ENCODE peak calls at places on chromosomes 12 and 14, in six cellular contexts. W is heart left ventricle, X is mammary epithelial cell, P is left ventricle myocardium inferior, C is lower lobe of right lung, Z is uterus. S is an unnamed sample. For H3K27me3, the result is how much of the 10 kb centered on the place peaks cover.

GRCh38 chr14:103333754-103334643 is at the start of gene EIF5:
- DNase-seq in W (peak), X (peak), P (peak), C (peak), Z (peak), S (peak)

GRCh38 chr12:14769462-14769836 is 33.8 kb downstream of the WBP11 start:
- DNase-seq in W (peak), X (no peak), P (peak), C (peak), Z (peak), S (peak)

GRCh38 chr14:20611277-20611676 is 20.1 kb upstream of the RNASE12 start:
- DNase-seq in W (no peak), X (no peak), P (no peak), C (no peak), Z (no peak), S (no peak)

GRCh38 chr12:89678225-89678624 is 30.4 kb downstream of the ATP2B1 start:
- DNase-seq in W (no peak), X (no peak), P (no peak), C (no peak), Z (no peak), S (no peak)

GRCh38 chr14:84643438-84643837 is 886.5 kb upstream of the FLRT2 start:
- DNase-seq in W (no peak), X (no peak), P (no peak), C (no peak), Z (no peak), S (no peak)

GRCh38 chr14:75258079-75258802 is 20.4 kb upstream of the FOS start:
- DNase-seq in W (no peak), X (no peak), P (no peak), C (peak), Z (peak), S (peak)

GRCh38 chr14:28102814-28103213 is 663.8 kb upstream of the FOXG1 start:
- DNase-seq in W (no peak), X (peak), P (no peak), C (no peak), Z (no peak), S (no peak)

GRCh38 chr14:78933948-78934524 is 763.9 kb downstream of the NRXN3 start:
- DNase-seq in W (no peak), X (peak), P (no peak), C (no peak), Z (no peak), S (no peak)

GRCh38 chr12:6927999-6928702 is 392 bp downstream of the ATN1 start:
- DNase-seq in W (peak), X (no peak), P (no peak), C (no peak), Z (peak), S (no peak)

GRCh38 chr12:12376636-12377448 is 20.0 kb downstream of the BORCS5 start:
- DNase-seq in W (no peak), X (peak), P (no peak), C (no peak), Z (no peak), S (no peak)

GRCh38 chr14:92010644-92011043 is 29.2 kb downstream of the TRIP11 start:
- DNase-seq in W (no peak), X (no peak), P (no peak), C (no peak), Z (no peak), S (no peak)

GRCh38 chr14:92014014-92014413 is 25.8 kb downstream of the TRIP11 start:
- DNase-seq in W (no peak), X (no peak), P (no peak), C (no peak), Z (no peak), S (no peak)

GRCh38 chr14:92012121-92012748 is 27.6 kb downstream of the TRIP11 start:
- DNase-seq in W (no peak), X (no peak), P (no peak), C (no peak), Z (no peak), S (no peak)

GRCh38 chr14:92005019-92005418 is 34.8 kb downstream of the TRIP11 start:
- DNase-seq in W (no peak), X (no peak), P (no peak), C (no peak), Z (no peak), S (no peak)

DNA sequence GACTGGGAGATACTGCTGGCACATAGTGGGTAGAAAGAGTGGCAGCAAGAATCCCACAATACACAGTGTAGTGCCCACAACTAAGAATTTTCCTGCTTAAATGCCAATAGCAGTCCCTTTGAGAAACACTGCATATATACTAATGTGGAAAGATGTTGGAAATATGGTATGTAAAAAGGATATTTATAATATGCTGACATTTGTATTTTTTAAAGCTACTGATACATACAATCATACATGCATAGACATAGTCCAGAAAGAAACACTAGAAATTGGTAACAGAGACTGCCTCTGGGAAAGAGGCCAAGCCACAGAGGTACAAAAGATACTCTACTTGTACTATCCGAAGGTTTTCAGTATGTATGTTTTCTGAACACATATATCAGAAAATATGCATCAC is 30.3 kb downstream of the TRIP11 start:
- DNase-seq in W (no peak), X (no peak), P (no peak), C (no peak), Z (no peak), S (no peak)
- H3K27me3 ChIP-seq in W (under half), X (under half), P (under half), C (under half), Z (under half), S (under half)

GRCh38 chr12:52313461-52313860 is 7.7 kb downstream of the KRT83 start:
- DNase-seq in W (no peak), X (no peak), P (no peak), C (no peak), Z (no peak), S (no peak)

GRCh38 chr12:52316701-52317100 is 4.5 kb downstream of the KRT83 start:
- DNase-seq in W (no peak), X (no peak), P (no peak), C (no peak), Z (no peak), S (no peak)

GRCh38 chr12:52316290-52316689 is 4.9 kb downstream of the KRT83 start:
- DNase-seq in W (no peak), X (no peak), P (no peak), C (no peak), Z (no peak), S (no peak)

GRCh38 chr12:52313926-52314325 is 7.3 kb downstream of the KRT83 start:
- DNase-seq in W (no peak), X (no peak), P (no peak), C (no peak), Z (no peak), S (no peak)

GRCh38 chr12:52314511-52314910 is 6.7 kb downstream of the KRT83 start:
- DNase-seq in W (no peak), X (no peak), P (no peak), C (no peak), Z (no peak), S (no peak)
- H3K27me3 ChIP-seq in W (under half), X (under half), P (half or more), C (under half), Z (under half), S (under half)

GRCh38 chr12:108235231-108235959 is 103.7 kb downstream of the CMKLR1 start:
- DNase-seq in W (no peak), X (no peak), P (no peak), C (no peak), Z (no peak), S (no peak)
- H3K27me3 ChIP-seq in W (under half), X (under half), P (half or more), C (under half), Z (under half), S (under half)

GRCh38 chr14:23409966-23410635 is 2.0 kb upstream of the MYH6 start:
- DNase-seq in W (peak), X (no peak), P (peak), C (no peak), Z (no peak), S (no peak)
- H3K27me3 ChIP-seq in W (under half), X (under half), P (under half), C (under half), Z (under half), S (under half)

GRCh38 chr14:99055019-99055418 is 217.0 kb downstream of the BCL11B start:
- DNase-seq in W (no peak), X (peak), P (no peak), C (no peak), Z (no peak), S (no peak)

GRCh38 chr14:99055816-99056215 is 216.2 kb downstream of the BCL11B start:
- DNase-seq in W (no peak), X (no peak), P (no peak), C (no peak), Z (no peak), S (no peak)

GRCh38 chr14:99058542-99058941 is 213.5 kb downstream of the BCL11B start:
- DNase-seq in W (no peak), X (no peak), P (no peak), C (no peak), Z (no peak), S (no peak)

GRCh38 chr14:99062216-99062615 is 209.8 kb downstream of the BCL11B start:
- DNase-seq in W (no peak), X (no peak), P (no peak), C (no peak), Z (no peak), S (no peak)

GRCh38 chr14:99057684-99058083 is 214.3 kb downstream of the BCL11B start:
- DNase-seq in W (no peak), X (no peak), P (no peak), C (no peak), Z (no peak), S (no peak)
- H3K27me3 ChIP-seq in W (under half), X (under half), P (under half), C (under half), Z (under half), S (under half)

GRCh38 chr12:106135781-106136180 is 3.0 kb downstream of the NUAK1 start:
- DNase-seq in W (no peak), X (peak), P (no peak), C (no peak), Z (no peak), S (no peak)
- H3K27me3 ChIP-seq in W (under half), X (under half), P (under half), C (half or more), Z (under half), S (under half)

GRCh38 chr14:24074625-24075484 is 3.5 kb downstream of the CPNE6 start:
- DNase-seq in W (no peak), X (no peak), P (no peak), C (no peak), Z (no peak), S (no peak)
- H3K27me3 ChIP-seq in W (under half), X (under half), P (half or more), C (under half), Z (under half), S (under half)

GRCh38 chr12:79690606-79691298 is at the start of gene PAWR:
- DNase-seq in W (peak), X (peak), P (peak), C (peak), Z (peak), S (peak)
- H3K27me3 ChIP-seq in W (under half), X (under half), P (under half), C (under half), Z (under half), S (under half)

S was measured in colonic mucosa.